ENCODE peak calls at places on chromosomes 4 and X, in six cellular contexts. A is K562, X is HepG2, C is A549, W is SK-N-SH, T is GM12878. B is an unnamed sample.

GRCh38 chrX:136867096-136867491 is 13.4 kb downstream of the RBMX start:
- DNase-seq in A (no peak), X (no peak), C (no peak), W (no peak), T (no peak), B (peak)

GRCh38 chrX:2691543-2692220 is 587 bp downstream of the CD99 start:
- DNase-seq in A (peak), X (no peak), C (peak), W (no peak), T (no peak), B (peak)

GRCh38 chr4:9764155-9764696 is 17.2 kb upstream of the DRD5 start:
- DNase-seq in A (no peak), X (no peak), C (no peak), W (no peak), T (no peak), B (no peak)

GRCh38 chrX:113929004-113929403 is 654.9 kb upstream of the HTR2C start:
- DNase-seq in A (peak), X (peak), C (peak), W (peak), T (no peak), B (peak)

GRCh38 chr4:129223955-129224354 is 128.0 kb downstream of the C4orf33 start:
- DNase-seq in A (no peak), X (no peak), C (no peak), W (peak), T (no peak), B (no peak)

GRCh38 chr4:76665139-76665538 is 230.1 kb downstream of the SHROOM3 start:
- DNase-seq in A (no peak), X (no peak), C (peak), W (no peak), T (no peak), B (peak)

GRCh38 chrX:3449287-3449686 is 102.8 kb upstream of the MXRA5 start:
- DNase-seq in A (no peak), X (no peak), C (no peak), W (no peak), T (no peak), B (no peak)

GRCh38 chr4:140755811-140756291 is 334 bp downstream of the TBC1D9 start:
- DNase-seq in A (no peak), X (no peak), C (peak), W (peak), T (no peak), B (peak)

GRCh38 chr4:54668031-54668611 is 10.4 kb downstream of the KIT start:
- DNase-seq in A (no peak), X (no peak), C (no peak), W (no peak), T (no peak), B (no peak)

DNA sequence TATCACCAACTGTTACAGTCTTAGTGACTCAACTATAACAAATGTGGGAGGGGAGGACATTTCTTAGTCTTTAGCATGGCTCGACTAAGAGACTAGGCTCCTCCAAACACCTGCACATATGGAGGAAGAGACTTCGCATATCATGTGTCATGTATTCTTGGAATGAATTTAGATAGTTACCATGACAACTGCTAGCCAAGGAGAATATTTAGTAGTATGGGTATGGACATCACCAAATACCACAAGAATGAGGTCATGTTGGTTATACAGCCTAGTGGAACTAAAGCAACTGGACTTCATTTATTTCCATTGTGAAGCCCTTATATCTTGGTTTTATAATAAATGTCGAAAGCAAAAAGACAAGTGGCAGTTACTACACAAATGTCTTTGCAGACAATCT is 512.3 kb downstream of the CFAP47 start:
- DNase-seq in A (no peak), X (no peak), C (peak), W (no peak), T (no peak), B (peak)
- TF ChIP-seq SMC3 in A (no peak), X (no peak), C (no peak), W (no peak), T (no peak), B (no peak)

DNA sequence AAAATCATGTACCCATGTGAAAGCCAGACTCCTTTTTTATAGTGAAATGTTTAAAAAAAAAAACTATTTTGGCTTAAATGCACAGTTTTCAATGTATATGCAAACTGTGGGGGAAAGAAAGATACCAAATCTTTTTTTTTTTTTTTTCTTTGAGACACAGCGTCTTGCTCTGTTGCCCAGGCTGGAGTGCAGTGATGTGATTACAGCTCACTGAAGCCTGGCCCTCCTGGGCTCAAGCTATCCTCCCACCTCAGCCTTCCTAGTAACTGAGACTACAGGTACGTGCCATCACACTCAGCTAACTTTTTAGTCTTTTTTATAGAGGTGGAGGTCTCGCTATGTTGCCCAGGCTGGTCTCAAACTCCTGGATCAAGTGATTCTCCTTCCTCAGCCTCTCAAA is 98.9 kb downstream of the NLGN4X start:
- DNase-seq in A (no peak), X (no peak), C (no peak), W (no peak), T (no peak), B (no peak)
- TF ChIP-seq SMC3 in A (no peak), X (no peak), C (no peak), W (no peak), T (no peak), B (no peak)

DNA sequence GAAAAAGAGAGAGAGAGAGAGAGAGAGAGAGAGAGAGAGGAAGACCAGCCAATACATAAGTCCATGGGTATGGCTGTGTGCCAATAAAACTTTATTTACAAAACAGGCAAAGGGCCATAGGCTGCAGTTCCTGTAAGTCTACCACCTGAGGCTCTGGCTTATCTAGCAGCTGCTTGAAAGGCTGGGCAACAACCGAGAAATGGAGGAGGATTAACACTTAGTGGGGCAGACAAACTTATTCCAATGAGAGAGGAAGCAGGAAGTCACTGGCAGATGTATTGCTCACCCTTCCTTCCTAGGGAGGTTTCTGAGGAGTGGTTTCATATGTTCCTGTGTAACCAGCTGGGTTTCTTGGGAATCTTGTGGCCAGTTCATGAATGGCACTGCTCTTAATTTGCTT is 4.7 kb upstream of the GPR143 start:
- DNase-seq in A (no peak), X (no peak), C (no peak), W (no peak), T (no peak), B (peak)
- TF ChIP-seq SMC3 in A (no peak), X (no peak), C (no peak), W (no peak), T (no peak), B (no peak)

DNA sequence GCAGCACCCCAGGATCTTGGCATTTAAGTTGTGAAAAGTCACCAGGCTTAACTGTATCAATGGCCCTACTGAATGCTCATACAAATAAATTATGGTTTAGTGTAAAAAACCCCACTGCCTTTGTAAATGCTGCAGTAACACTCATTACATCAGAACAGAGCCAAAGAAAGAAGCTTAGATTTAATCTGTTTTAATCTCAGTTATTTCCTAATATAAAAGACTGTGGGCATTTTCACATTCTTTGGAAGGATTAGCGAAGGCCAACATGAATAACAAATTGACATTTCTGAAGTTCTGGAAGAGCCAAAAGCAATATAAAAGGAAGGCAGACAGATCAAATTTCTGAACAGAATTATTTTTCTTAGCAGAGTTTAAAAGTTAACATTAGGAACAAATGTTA is 140.0 kb upstream of the HCCS start:
- DNase-seq in A (no peak), X (no peak), C (no peak), W (no peak), T (no peak), B (no peak)
- TF ChIP-seq SMC3 in A (no peak), X (no peak), C (no peak), W (no peak), T (no peak), B (no peak)

GRCh38 chrX:31717474-31717873 is 645.6 kb upstream of the FTHL17 start:
- DNase-seq in A (no peak), X (no peak), C (no peak), W (no peak), T (no peak), B (no peak)

GRCh38 chrX:31714797-31715196 is 643.0 kb upstream of the FTHL17 start:
- DNase-seq in A (no peak), X (no peak), C (no peak), W (no peak), T (no peak), B (no peak)

GRCh38 chrX:31713120-31713519 is 641.3 kb upstream of the FTHL17 start:
- DNase-seq in A (no peak), X (no peak), C (no peak), W (no peak), T (no peak), B (no peak)

DNA sequence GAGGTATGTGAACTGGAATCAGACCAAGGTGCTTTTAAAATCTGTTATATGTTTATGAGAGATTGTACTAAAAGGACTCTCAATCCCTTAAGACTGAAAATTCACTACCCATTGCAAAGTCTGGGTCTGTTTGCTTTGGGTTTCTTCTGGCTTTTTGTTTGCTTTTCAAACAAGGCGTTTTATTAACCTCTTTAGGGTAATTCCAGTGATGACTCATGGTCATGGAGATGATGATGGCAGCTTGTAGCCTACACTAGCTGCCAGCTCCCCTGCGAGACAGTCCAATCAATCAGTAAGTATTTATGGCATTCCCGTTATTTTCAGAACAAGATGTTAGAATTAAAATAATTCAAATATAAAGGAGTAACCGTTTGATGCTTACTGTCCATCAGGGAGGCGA is 643.8 kb upstream of the FTHL17 start:
- DNase-seq in A (no peak), X (no peak), C (peak), W (no peak), T (no peak), B (no peak)
- TF ChIP-seq SMC3 in A (no peak), X (no peak), C (no peak), W (no peak), T (no peak), B (no peak)

DNA sequence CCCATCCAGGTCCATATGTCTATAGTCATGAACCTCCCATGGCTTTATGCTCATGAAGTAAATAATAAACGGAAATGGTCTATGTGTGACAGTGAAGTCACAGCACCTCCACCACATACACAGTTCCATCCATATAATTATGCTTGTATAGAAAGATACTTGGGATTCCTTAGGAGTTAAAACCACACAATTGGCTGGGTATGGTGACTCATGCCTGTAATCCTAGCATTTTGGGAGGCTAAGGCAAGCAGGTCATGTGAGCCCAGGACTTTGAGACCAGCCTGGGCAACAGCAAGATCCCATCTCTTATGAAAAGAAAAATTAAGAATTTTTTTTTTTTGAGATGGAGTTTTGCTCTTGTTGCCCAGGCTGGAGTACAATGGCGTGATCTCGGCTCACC is 55.6 kb upstream of the RBM47 start:
- DNase-seq in A (no peak), X (peak), C (no peak), W (no peak), T (no peak), B (peak)
- TF ChIP-seq SMC3 in A (no peak), X (no peak), C (no peak), W (no peak), T (no peak), B (no peak)

B was measured in IMR-90.